ENCODE peak calls at places on chromosomes 7 and 10, in eight cellular contexts. Q, V, A, K, S, Z, O and R are unnamed samples.
A peak's percentile ranks its signal among the peaks of the same experiment; 100 is the strongest.

GRCh38 chr10:79452174-79452611 is 6.8 kb upstream of the ZCCHC24 start:
- DNase-seq in Q (no peak), V (no peak), A (peak; percentile 49), K (no peak), S (no peak), Z (no peak), O (no peak), R (peak; percentile 53)

GRCh38 chr10:47081264-47081663 is 170.0 kb downstream of the PTPN20 start:
- DNase-seq in Q (no peak), V (no peak), A (no peak), K (no peak), S (peak; percentile 19), Z (no peak), O (no peak), R (no peak)

GRCh38 chr10:109886037-109886787 is 37.1 kb downstream of the XPNPEP1 start:
- DNase-seq in Q (no peak), V (no peak), A (no peak), K (no peak), S (no peak), Z (peak; percentile 58), O (no peak), R (no peak)

GRCh38 chr10:100529473-100530298 is at the start of gene NDUFB8:
- DNase-seq in Q (peak; percentile 93), V (peak; percentile 94), A (peak; percentile 86), K (peak; percentile 80), S (peak; percentile 59), Z (peak; percentile 48), O (peak; percentile 92), R (peak; percentile 95)

GRCh38 chr10:17001961-17002749 is 127.5 kb downstream of the CUBN start:
- DNase-seq in Q (no peak), V (peak; percentile 71), A (no peak), K (peak; percentile 24), S (no peak), Z (peak; percentile 98), O (no peak), R (no peak)

GRCh38 chr10:32958992-32959703 is 1.1 kb upstream of the ITGB1 start:
- DNase-seq in Q (no peak), V (no peak), A (no peak), K (no peak), S (no peak), Z (no peak), O (no peak), R (no peak)

GRCh38 chr10:127133672-127134500 is 62.5 kb downstream of the INSYN2A start:
- DNase-seq in Q (no peak), V (no peak), A (no peak), K (no peak), S (no peak), Z (no peak), O (no peak), R (no peak)

GRCh38 chr7:31028417-31028988 is 23.6 kb upstream of the ADCYAP1R1 start:
- DNase-seq in Q (no peak), V (no peak), A (no peak), K (no peak), S (no peak), Z (no peak), O (no peak), R (peak; percentile 72)

GRCh38 chr7:25860882-25861228 is 291.1 kb upstream of the NFE2L3 start:
- DNase-seq in Q (no peak), V (no peak), A (no peak), K (no peak), S (no peak), Z (no peak), O (no peak), R (no peak)

GRCh38 chr7:157688439-157689268 is 351.9 kb downstream of the DNAJB6 start:
- DNase-seq in Q (peak; percentile 7), V (no peak), A (no peak), K (no peak), S (no peak), Z (no peak), O (no peak), R (peak; percentile 64)

GRCh38 chr7:34237493-34237849 is 332.1 kb downstream of the BMPER start:
- DNase-seq in Q (no peak), V (no peak), A (no peak), K (no peak), S (no peak), Z (no peak), O (no peak), R (no peak)

GRCh38 chr7:141158562-141158961 is 84.7 kb downstream of the TMEM178B start:
- DNase-seq in Q (no peak), V (peak; percentile 81), A (peak; percentile 9), K (no peak), S (peak; percentile 20), Z (peak; percentile 99), O (no peak), R (no peak)

GRCh38 chr10:86339226-86339865 is 27.2 kb downstream of the GRID1 start:
- DNase-seq in Q (no peak), V (no peak), A (no peak), K (no peak), S (no peak), Z (no peak), O (peak; percentile 25), R (peak; percentile 53)

GRCh38 chr7:47576031-47576908 is 5.6 kb downstream of the TNS3 start:
- DNase-seq in Q (no peak), V (peak; percentile 87), A (no peak), K (no peak), S (peak; percentile 98), Z (peak; percentile 65), O (no peak), R (no peak)

GRCh38 chr7:150406565-150407421 is 27.7 kb downstream of the ZNF775 start:
- DNase-seq in Q (no peak), V (peak; percentile 53), A (peak; percentile 41), K (no peak), S (no peak), Z (no peak), O (no peak), R (peak; percentile 82)

GRCh38 chr10:21929070-21929469 is 74.5 kb downstream of the DNAJC1 start:
- DNase-seq in Q (no peak), V (no peak), A (peak; percentile 71), K (no peak), S (no peak), Z (peak; percentile 61), O (no peak), R (no peak)

GRCh38 chr10:123564631-123565030 is 101.5 kb upstream of the GPR26 start:
- DNase-seq in Q (no peak), V (no peak), A (no peak), K (no peak), S (no peak), Z (no peak), O (no peak), R (no peak)

GRCh38 chr7:28807396-28807994 is 150.6 kb downstream of the TRIL start:
- DNase-seq in Q (no peak), V (no peak), A (no peak), K (no peak), S (no peak), Z (peak; percentile 59), O (no peak), R (no peak)

GRCh38 chr10:55410415-55410885 is 609.4 kb upstream of the PCDH15 start:
- DNase-seq in Q (peak; percentile 83), V (peak; percentile 49), A (no peak), K (no peak), S (no peak), Z (no peak), O (no peak), R (no peak)
- H3K27ac ChIP-seq in Q (peak overlapping the region; percentile 83), V (peak overlapping the region; percentile 27), A (no peak overlapping the region), K (no peak overlapping the region), S (no peak overlapping the region), Z (no peak overlapping the region), O (no peak overlapping the region), R (no peak overlapping the region)

GRCh38 chr7:135620447-135620846 is 41.9 kb upstream of the STMP1 start:
- DNase-seq in Q (no peak), V (no peak), A (no peak), K (no peak), S (no peak), Z (no peak), O (no peak), R (no peak)
- H3K36me3 ChIP-seq in Q (peaks cover 76% of the 10 kb centered on the region), V (no peaks in the 10 kb centered on the region), A (peaks cover 90% of the 10 kb centered on the region), K (peaks cover 43% of the 10 kb centered on the region), S (peaks cover 56% of the 10 kb centered on the region), Z (peaks cover 26% of the 10 kb centered on the region), O (peaks cover 92% of the 10 kb centered on the region), R (peaks cover 69% of the 10 kb centered on the region)

GRCh38 chr10:104330168-104331117 is 7.8 kb downstream of the ITPRIP start:
- DNase-seq in Q (peak; percentile 40), V (peak; percentile 78), A (no peak), K (no peak), S (peak; percentile 43), Z (peak; percentile 80), O (no peak), R (peak; percentile 41)
- H3K27ac ChIP-seq in Q (peak overlapping the region; percentile 83), V (peak overlapping the region; percentile 83), A (peak overlapping the region; percentile 62), K (peak overlapping the region; percentile 68), S (peak overlapping the region; percentile 95), Z (peak overlapping the region; percentile 99), O (peak overlapping the region; percentile 99), R (peak overlapping the region; percentile 73)

DNA sequence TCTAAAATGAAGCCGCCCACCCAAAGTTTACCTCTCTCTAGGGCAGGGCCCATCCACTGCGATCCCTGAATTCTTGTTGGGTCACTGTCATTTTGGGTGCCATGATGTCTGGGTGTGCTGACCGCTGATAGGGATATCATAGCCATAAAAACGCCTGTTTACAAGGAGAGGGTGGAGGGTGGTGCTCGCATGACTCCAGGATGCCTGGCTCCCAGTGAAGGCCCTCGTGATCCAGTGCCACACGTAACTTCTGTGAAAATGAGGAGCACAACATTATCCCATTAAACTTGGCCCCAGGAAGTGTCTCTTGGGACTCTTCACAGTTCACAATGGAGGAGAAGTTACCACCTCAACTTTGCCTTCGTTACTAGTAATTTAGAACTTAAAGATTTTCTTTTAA is 139.5 kb downstream of the TCF7L2 start:
- DNase-seq in Q (no peak), V (no peak), A (peak; percentile 11), K (no peak), S (no peak), Z (no peak), O (no peak), R (no peak)
- H3K36me3 ChIP-seq in Q (no peaks in the 10 kb centered on the region), V (no peaks in the 10 kb centered on the region), A (no peaks in the 10 kb centered on the region), K (no peaks in the 10 kb centered on the region), S (no peaks in the 10 kb centered on the region), Z (no peaks in the 10 kb centered on the region), O (peaks cover 7% of the 10 kb centered on the region), R (no peaks in the 10 kb centered on the region)

GRCh38 chr10:51878695-51879094 is 179.3 kb upstream of the CSTF2T start:
- DNase-seq in Q (no peak), V (no peak), A (no peak), K (no peak), S (no peak), Z (no peak), O (no peak), R (no peak)
- H3K27ac ChIP-seq in Q (no peak overlapping the region), V (no peak overlapping the region), A (no peak overlapping the region), K (no peak overlapping the region), S (no peak overlapping the region), Z (peak overlapping the region; percentile 87), O (no peak overlapping the region), R (no peak overlapping the region)